ENCODE peak calls at places on chromosomes 4 and X, in eight cellular contexts. Z is A549, W is retinal pigment epithelial cell, B is ovary, R is mucosa of descending colon, S is esophagus muscularis mucosa, X is cardiac muscle cell, C is SK-N-SH. F is an unnamed sample.

GRCh38 chr4:53189011-53189410 is 176.8 kb downstream of the SCFD2 start:
- DNase-seq in C (no peak), R (no peak), S (no peak), B (no peak), X (peak; percentile 66), Z (no peak), W (peak; percentile 80), F (no peak)

GRCh38 chr4:186067757-186068385 is 1.1 kb upstream of the TLR3 start:
- DNase-seq in R (peak; percentile 82), Z (no peak), X (peak; percentile 71), S (no peak), W (no peak), B (peak; percentile 44), C (peak; percentile 31), F (peak; percentile 56)

GRCh38 chr4:71426381-71427042 is 87.7 kb downstream of the SLC4A4 start:
- DNase-seq in B (no peak), C (no peak), R (no peak), S (no peak), X (no peak), Z (no peak), W (no peak), F (no peak)

GRCh38 chr4:184453402-184454160 is 20.8 kb downstream of the IRF2 start:
- DNase-seq in R (peak; percentile 64), W (peak; percentile 56), C (no peak), S (no peak), B (no peak), Z (no peak), X (peak; percentile 82), F (peak; percentile 72)

GRCh38 chr4:186217733-186218293 is 9.5 kb upstream of the KLKB1 start:
- DNase-seq in R (no peak), S (no peak), B (no peak), Z (no peak), X (no peak), C (no peak), W (no peak), F (no peak)

GRCh38 chrX:134382821-134383220 is 77.1 kb upstream of the HPRT1 start:
- DNase-seq in C (no peak), S (no peak), Z (no peak), X (no peak), B (no peak), W (no peak), R (no peak), F (no peak)

GRCh38 chrX:73562458-73562857 is 539 bp upstream of the CHIC1 start:
- DNase-seq in C (no peak), B (no peak), X (peak; percentile 18), Z (no peak), S (no peak), R (no peak), W (no peak), F (no peak)

GRCh38 chrX:19554786-19555185 is 39.5 kb upstream of the MAP3K15 start:
- DNase-seq in R (no peak), X (peak; percentile 37), S (no peak), Z (no peak), B (no peak), C (no peak), W (no peak), F (peak; percentile 58)

GRCh38 chr4:14700544-14700943 is 301.7 kb upstream of the CPEB2 start:
- DNase-seq in W (no peak), B (no peak), Z (no peak), S (no peak), C (no peak), R (no peak), X (no peak), F (no peak)

GRCh38 chr4:65670331-65671031 is at the start of gene EPHA5:
- DNase-seq in C (peak; percentile 69), R (peak; percentile 10), X (peak; percentile 90), W (peak; percentile 69), Z (no peak), S (no peak), B (peak; percentile 74), F (peak; percentile 68)

GRCh38 chr4:156778093-156778492 is 193.5 kb downstream of the PDGFC start:
- DNase-seq in R (no peak), W (no peak), C (no peak), B (no peak), Z (no peak), S (no peak), X (no peak), F (peak; percentile 62)

GRCh38 chr4:153045111-153045982 is 109.2 kb downstream of the FHDC1 start:
- DNase-seq in Z (no peak), C (no peak), R (no peak), W (no peak), X (no peak), B (no peak), S (peak; percentile 74), F (peak; percentile 36)

GRCh38 chr4:87840149-87840548 is 7.4 kb downstream of the MEPE start:
- DNase-seq in X (no peak), Z (no peak), R (no peak), C (no peak), W (no peak), B (no peak), S (no peak), F (no peak)

GRCh38 chr4:87848622-87849351 is 16.0 kb downstream of the MEPE start:
- DNase-seq in Z (peak; percentile 15), S (no peak), X (peak; percentile 79), R (peak; percentile 53), W (no peak), B (peak; percentile 28), C (peak; percentile 58), F (peak; percentile 72)

GRCh38 chr4:87843936-87844335 is 11.2 kb downstream of the MEPE start:
- DNase-seq in S (no peak), W (no peak), C (no peak), B (no peak), Z (no peak), X (peak; percentile 75), R (no peak), F (peak; percentile 86)

GRCh38 chr4:87839309-87839946 is 6.7 kb downstream of the MEPE start:
- DNase-seq in C (no peak), R (peak; percentile 18), Z (no peak), X (peak; percentile 63), W (no peak), B (no peak), S (no peak), F (peak; percentile 56)

GRCh38 chr4:87844476-87844875 is 11.7 kb downstream of the MEPE start:
- DNase-seq in B (no peak), Z (no peak), W (no peak), X (no peak), R (no peak), S (no peak), C (no peak), F (peak; percentile 15)
- H3K4me3 ChIP-seq in B (no peak overlapping the region), Z (no peak overlapping the region), W (no peak overlapping the region), X (no peak overlapping the region), R (no peak overlapping the region), S (no peak overlapping the region), C (no peak overlapping the region), F (no peak overlapping the region)

DNA sequence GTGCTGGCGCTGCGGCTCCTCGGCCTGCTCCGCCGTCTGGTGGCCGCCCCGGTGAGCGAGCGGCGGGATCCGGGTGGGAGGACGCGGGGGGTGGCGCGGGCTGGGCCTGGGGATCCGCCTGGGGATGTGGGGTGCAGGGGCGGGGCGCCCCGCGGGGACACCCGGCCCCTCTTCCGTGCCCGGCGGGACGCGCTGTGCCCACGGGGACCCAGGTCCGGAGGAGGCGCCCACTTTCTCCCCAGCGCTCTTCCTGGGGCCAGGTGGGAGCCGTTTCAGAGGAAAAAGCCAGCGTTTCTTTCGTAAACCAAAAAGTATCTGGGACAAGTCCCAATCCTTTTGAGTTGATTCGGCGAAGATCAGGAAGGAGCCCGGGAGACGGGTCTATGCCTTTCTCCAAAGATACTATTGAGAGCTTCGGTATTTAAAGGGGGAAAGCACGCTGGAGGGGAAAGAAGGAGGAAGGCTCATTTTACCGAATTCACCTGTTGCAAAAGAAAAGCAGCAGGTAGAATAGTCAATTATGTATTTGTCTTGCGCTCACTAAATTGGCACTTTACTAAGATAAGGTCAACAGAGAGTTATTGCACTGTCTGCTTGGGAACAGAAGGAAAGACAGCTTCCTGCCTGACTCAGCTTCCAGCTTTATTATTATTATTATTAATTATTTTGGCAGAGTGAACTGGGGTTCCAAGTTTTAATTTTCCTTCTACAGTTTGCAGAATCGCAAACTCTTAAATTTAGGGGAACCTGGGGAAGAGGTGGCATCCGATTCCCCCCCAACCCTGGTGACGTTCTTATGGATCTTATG is 81.5 kb upstream of the CD99 start:
- DNase-seq in B (no peak), X (peak; percentile 18), R (peak; percentile 43), C (no peak), Z (peak; percentile 19), S (no peak), W (no peak), F (peak; percentile 34)
- TF ChIP-seq CTCF in B (no peak), X (no peak), R (no peak), C (peak; percentile 10), Z (no peak), S (no peak), W (no peak), F (no peak)

DNA sequence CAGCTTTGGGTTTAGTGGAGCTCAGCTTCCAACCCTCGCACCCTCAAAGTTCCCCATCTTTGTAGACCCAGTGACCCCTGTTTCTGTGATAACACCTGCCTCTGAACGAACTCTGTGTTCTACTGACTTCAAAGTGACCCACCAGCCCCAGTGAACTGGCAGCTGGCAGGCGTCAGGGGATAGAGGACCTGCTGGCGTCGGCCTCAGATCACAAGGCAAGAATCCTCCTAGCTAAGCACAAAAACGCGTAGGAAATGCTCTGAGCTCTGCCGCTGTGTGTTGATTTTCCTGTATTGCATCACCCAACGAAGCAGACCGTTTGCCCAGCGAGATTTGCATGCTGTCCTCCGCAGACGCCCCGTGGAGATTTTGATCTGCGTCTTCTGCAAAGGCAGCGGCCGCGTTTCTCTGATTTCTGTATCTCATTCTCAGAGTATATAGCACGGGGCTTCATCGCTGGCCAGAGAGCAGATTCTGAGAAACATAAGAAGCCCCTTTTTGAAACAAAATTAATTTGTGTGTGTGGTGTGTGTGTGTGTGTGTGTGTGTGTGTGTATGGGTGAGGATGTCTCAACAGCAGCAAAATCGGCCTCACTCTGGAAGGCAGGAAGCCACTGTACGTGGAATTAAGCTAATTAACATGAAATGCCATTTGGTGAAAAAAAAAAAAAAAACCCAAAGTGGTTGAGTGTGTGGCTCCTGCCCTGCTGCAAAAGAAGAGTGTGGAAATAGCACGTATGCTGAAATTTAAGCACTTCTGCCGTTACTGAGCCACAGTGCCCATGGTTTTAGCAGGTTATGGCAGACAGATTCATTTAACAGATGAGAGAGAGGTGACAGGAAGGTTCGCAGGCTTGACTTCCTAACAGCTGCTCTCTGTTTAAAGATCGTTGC is 29.2 kb upstream of the ASMTL start:
- DNase-seq in X (peak; percentile 85), W (peak; percentile 29), R (peak; percentile 64), C (no peak), Z (peak; percentile 71), B (no peak), S (peak; percentile 93), F (peak; percentile 49)
- H3K4me3 ChIP-seq in X (no peak overlapping the region), W (peak overlapping the region; percentile 6), R (no peak overlapping the region), C (peak overlapping the region; percentile 6), Z (peak overlapping the region; percentile 29), B (no peak overlapping the region), S (no peak overlapping the region), F (no peak overlapping the region)

GRCh38 chr4:82217986-82218715 is 155.6 kb downstream of the HNRNPD start:
- DNase-seq in S (no peak), C (no peak), R (no peak), Z (no peak), X (peak; percentile 8), B (no peak), W (no peak), F (peak; percentile 34)
- TF ChIP-seq CTCF in S (no peak), C (peak; percentile 34), R (no peak), Z (no peak), X (peak; percentile 48), B (no peak), W (peak; percentile 71), F (peak; percentile 72)

GRCh38 chr4:124278477-124278876 is 434.1 kb downstream of the ANKRD50 start:
- DNase-seq in W (no peak), B (no peak), Z (no peak), C (peak; percentile 29), S (no peak), X (peak; percentile 90), R (no peak), F (peak; percentile 13)
- H3K4me3 ChIP-seq in W (no peak overlapping the region), B (no peak overlapping the region), Z (no peak overlapping the region), C (no peak overlapping the region), S (no peak overlapping the region), X (no peak overlapping the region), R (no peak overlapping the region), F (no peak overlapping the region)